ENCODE peak calls at places on chromosomes 12 and 14, in nine cellular contexts. G is H4; A is mesothelial cell of epicardium; B is stimulated activated CD4-positive, alpha-beta T cell treated with anti-CD3 and anti-CD28 coated beads, Interleukin-2, amount 100 ng/mL, for 48 hours; Y is naive B cell; N is amygdala; E is GM03348; H is sciatic nerve; K is stimulated activated CD8-positive, alpha-beta memory T cell treated with anti-CD3 and anti-CD28 coated beads, Interleukin-4, amount 100 ng/mL, for 1 hour. X is an unnamed sample.

GRCh38 chr12:31772186-31772585 is 43.4 kb upstream of the AMN1 start:
- DNase-seq in G (no peak), A (no peak), B (no peak), Y (no peak), N (no peak), E (no peak), H (no peak), K (no peak), X (no peak)

GRCh38 chr12:119005085-119005484 is 23.7 kb downstream of the SRRM4 start:
- DNase-seq in G (no peak), A (no peak), B (no peak), Y (no peak), N (no peak), E (no peak), H (no peak), K (no peak), X (no peak)

GRCh38 chr14:58912799-58913432 is 275.2 kb downstream of the DACT1 start:
- DNase-seq in G (no peak), A (no peak), B (no peak), Y (no peak), N (no peak), E (no peak), H (no peak), K (no peak), X (no peak)

GRCh38 chr12:31868980-31869379 is 90.2 kb upstream of the RESF1 start:
- DNase-seq in G (peak; percentile 80), A (no peak), B (no peak), Y (no peak), N (no peak), E (no peak), H (no peak), K (no peak), X (no peak)

GRCh38 chr12:55720071-55720564 is at the start of gene RDH5:
- DNase-seq in G (peak; percentile 46), A (no peak), B (no peak), Y (no peak), N (peak; percentile 27), E (peak; percentile 86), H (no peak), K (no peak), X (peak; percentile 96)

GRCh38 chr14:55339770-55340169 is 68.5 kb downstream of the FBXO34 start:
- DNase-seq in G (no peak), A (no peak), B (no peak), Y (no peak), N (no peak), E (no peak), H (no peak), K (no peak), X (no peak)

GRCh38 chr14:37583358-37584210 is 11.5 kb downstream of the FOXA1 start:
- DNase-seq in G (no peak), A (peak; percentile 54), B (no peak), Y (no peak), N (no peak), E (no peak), H (no peak), K (no peak), X (peak; percentile 46)

GRCh38 chr12:45122776-45123380 is 72.0 kb upstream of the DBX2 start:
- DNase-seq in G (peak; percentile 46), A (no peak), B (no peak), Y (no peak), N (no peak), E (peak; percentile 46), H (no peak), K (no peak), X (no peak)

GRCh38 chr14:72617391-72618011 is 276.4 kb downstream of the DPF3 start:
- DNase-seq in G (no peak), A (no peak), B (no peak), Y (no peak), N (peak; percentile 32), E (no peak), H (no peak), K (no peak), X (no peak)

GRCh38 chr12:54587315-54587821 is 1.1 kb downstream of the PPP1R1A start:
- DNase-seq in G (no peak), A (no peak), B (no peak), Y (no peak), N (peak; percentile 52), E (no peak), H (no peak), K (no peak), X (peak; percentile 32)

GRCh38 chr12:4997939-4998338 is 45.7 kb upstream of the KCNA5 start:
- DNase-seq in G (peak; percentile 83), A (no peak), B (no peak), Y (no peak), N (no peak), E (peak; percentile 92), H (no peak), K (no peak), X (no peak)

GRCh38 chr12:125089083-125089482 is 23.8 kb downstream of the AACS start:
- DNase-seq in G (no peak), A (no peak), B (no peak), Y (no peak), N (no peak), E (no peak), H (no peak), K (no peak), X (no peak)

GRCh38 chr12:123250471-123251383 is 17.5 kb downstream of the MTRFR start:
- DNase-seq in G (peak; percentile 90), A (no peak), B (no peak), Y (no peak), N (peak; percentile 39), E (no peak), H (no peak), K (no peak), X (peak; percentile 92)

GRCh38 chr14:28651148-28651547 is 115.4 kb upstream of the FOXG1 start:
- DNase-seq in G (peak; percentile 26), A (no peak), B (no peak), Y (no peak), N (no peak), E (no peak), H (no peak), K (no peak), X (no peak)

GRCh38 chr12:103799504-103800251 is 41.4 kb downstream of the NT5DC3 start:
- DNase-seq in G (peak; percentile 47), A (no peak), B (no peak), Y (no peak), N (no peak), E (no peak), H (no peak), K (no peak), X (no peak)

GRCh38 chr14:75905505-75905904 is 76.3 kb downstream of the TGFB3 start:
- DNase-seq in G (no peak), A (no peak), B (no peak), Y (no peak), N (peak; percentile 21), E (no peak), H (peak; percentile 78), K (no peak), X (peak; percentile 57)

GRCh38 chr14:66739826-66740225 is 231.9 kb downstream of the GPHN start:
- DNase-seq in G (no peak), A (no peak), B (no peak), Y (no peak), N (no peak), E (no peak), H (no peak), K (no peak), X (no peak)

GRCh38 chr12:64362721-64363305 is 27.7 kb downstream of the C12orf56 start:
- DNase-seq in G (no peak), A (no peak), B (no peak), Y (no peak), N (no peak), E (no peak), H (no peak), K (no peak), X (no peak)

GRCh38 chr12:130254476-130255276 is 83.0 kb upstream of the PIWIL1 start:
- DNase-seq in G (peak; percentile 15), A (no peak), B (no peak), Y (no peak), N (peak; percentile 41), E (no peak), H (no peak), K (no peak), X (no peak)